ENCODE peak calls at places on chromosomes 11 and 22, in six cellular contexts. G is breast epithelium, P is suprapubic skin, B is upper lobe of left lung, L is GM23338, E is spleen. Y is an unnamed sample. For H3K4me1, the result is how much of the 10 kb centered on the place peaks cover.

GRCh38 chr22:31093956-31094622 is 13.0 kb downstream of the SMTN start:
- DNase-seq in B (no peak), P (no peak), L (no peak), G (no peak), E (no peak), Y (peak)

GRCh38 chr11:102390667-102391449 is 43.8 kb downstream of the BIRC2 start:
- DNase-seq in B (no peak), G (peak), E (peak), L (peak), P (peak), Y (peak)

GRCh38 chr11:8722156-8722555 is 39.6 kb downstream of the RPL27A start:
- DNase-seq in E (no peak), G (no peak), B (no peak), P (no peak), L (no peak), Y (peak)

GRCh38 chr11:1568451-1568911 is 3.6 kb downstream of the DUSP8 start:
- DNase-seq in E (peak), L (peak), B (peak), G (no peak), P (peak), Y (peak)

GRCh38 chr11:75298191-75298590 is 53.3 kb downstream of the ARRB1 start:
- DNase-seq in E (no peak), P (no peak), L (no peak), B (no peak), G (no peak), Y (no peak)

GRCh38 chr11:35675901-35676610 is 13.5 kb downstream of the TRIM44 start:
- DNase-seq in E (no peak), G (no peak), P (no peak), L (no peak), B (no peak), Y (no peak)

GRCh38 chr11:129652828-129653227 is 162.8 kb upstream of the TMEM45B start:
- DNase-seq in B (no peak), G (no peak), L (no peak), P (no peak), E (no peak), Y (no peak)

GRCh38 chr11:118607401-118608267 is at the start of gene PHLDB1:
- DNase-seq in E (peak), P (no peak), L (peak), G (no peak), B (peak), Y (peak)

GRCh38 chr11:9787981-9788521 is 124.2 kb downstream of the SWAP70 start:
- DNase-seq in B (no peak), E (no peak), P (no peak), L (no peak), G (no peak), Y (peak)

GRCh38 chr22:46328797-46329196 is 6.7 kb upstream of the TRMU start:
- DNase-seq in B (no peak), P (no peak), E (peak), G (no peak), L (no peak), Y (no peak)

GRCh38 chr22:26471522-26471921 is 12.1 kb downstream of the HPS4 start:
- DNase-seq in L (no peak), P (no peak), G (no peak), E (no peak), B (no peak), Y (no peak)

GRCh38 chr11:71305451-71306125 is 53.2 kb upstream of the SHANK2 start:
- DNase-seq in L (no peak), B (no peak), E (peak), P (peak), G (no peak), Y (peak)

GRCh38 chr11:1876361-1877063 is 15.2 kb downstream of the PRR33 start:
- DNase-seq in B (peak), E (peak), P (peak), L (peak), G (no peak), Y (peak)

GRCh38 chr22:38068641-38069371 is 11.6 kb downstream of the PICK1 start:
- DNase-seq in B (no peak), P (peak), G (no peak), E (no peak), L (no peak), Y (peak)

GRCh38 chr22:46121523-46122287 is 28.6 kb upstream of the PPARA start:
- DNase-seq in L (no peak), P (no peak), B (peak), G (no peak), E (no peak), Y (no peak)

GRCh38 chr11:34501500-34501899 is 12.1 kb downstream of the ELF5 start:
- DNase-seq in G (peak), P (no peak), L (no peak), B (no peak), E (no peak), Y (no peak)

GRCh38 chr11:108128772-108129171 is 7.4 kb downstream of the ACAT1 start:
- DNase-seq in G (no peak), B (no peak), P (no peak), L (no peak), E (no peak), Y (no peak)

GRCh38 chr11:41245704-41246398 is 213.6 kb downstream of the LRRC4C start:
- DNase-seq in E (no peak), P (no peak), L (peak), G (no peak), B (peak), Y (peak)

GRCh38 chr11:20337526-20338154 is 25.9 kb upstream of the HTATIP2 start:
- DNase-seq in B (no peak), G (no peak), P (no peak), L (peak), E (no peak), Y (no peak)

GRCh38 chr11:2512431-2513407 is 67.9 kb downstream of the KCNQ1 start:
- DNase-seq in E (peak), L (no peak), P (no peak), B (peak), G (peak), Y (no peak)

GRCh38 chr11:17021550-17021949 is 7.3 kb upstream of the PLEKHA7 start:
- DNase-seq in L (peak), B (no peak), P (no peak), E (no peak), G (no peak), Y (no peak)

GRCh38 chr11:61610905-61611304 is 30.0 kb upstream of the SYT7 start:
- DNase-seq in L (no peak), G (no peak), P (no peak), B (no peak), E (no peak), Y (no peak)

GRCh38 chr11:123235117-123235686 is 40.2 kb upstream of the CLMP start:
- DNase-seq in B (peak), G (no peak), P (peak), E (peak), L (peak), Y (peak)

GRCh38 chr11:18727499-18728236 is 1.7 kb upstream of the IGSF22 start:
- DNase-seq in P (no peak), L (peak), G (no peak), B (no peak), E (no peak), Y (no peak)

GRCh38 chr11:76770642-76771445 is 12.3 kb upstream of the TSKU start:
- DNase-seq in G (peak), L (no peak), P (no peak), E (peak), B (no peak), Y (peak)

GRCh38 chr11:46356911-46357482 is 9.7 kb downstream of the DGKZ start:
- DNase-seq in E (no peak), P (no peak), B (no peak), L (no peak), G (no peak), Y (no peak)

GRCh38 chr11:44456544-44457270 is 108.8 kb upstream of the CD82 start:
- DNase-seq in B (no peak), G (no peak), P (no peak), E (no peak), L (peak), Y (no peak)

GRCh38 chr11:133531971-133532651 is at the start of gene OPCML:
- DNase-seq in E (no peak), B (no peak), L (peak), P (no peak), G (no peak), Y (no peak)

GRCh38 chr11:10818594-10818993 is 9.9 kb upstream of the EIF4G2 start:
- DNase-seq in B (no peak), E (no peak), L (no peak), G (no peak), P (no peak), Y (no peak)

GRCh38 chr22:44049369-44050231 is 25.5 kb downstream of the PARVB start:
- DNase-seq in L (no peak), B (no peak), P (no peak), E (no peak), G (no peak), Y (no peak)

GRCh38 chr11:76318744-76319384 is 62.1 kb downstream of the THAP12 start:
- DNase-seq in G (peak), B (peak), E (peak), L (peak), P (peak), Y (peak)

GRCh38 chr11:131674051-131674755 is 303.8 kb downstream of the NTM start:
- DNase-seq in E (no peak), G (peak), P (no peak), B (peak), L (peak), Y (peak)

GRCh38 chr11:107259826-107260225 is 197.8 kb downstream of the CWF19L2 start:
- DNase-seq in P (no peak), E (no peak), B (no peak), L (no peak), G (no peak), Y (no peak)

GRCh38 chr11:61888043-61888442 is 3.3 kb downstream of the FADS3 start:
- DNase-seq in G (peak), L (no peak), E (no peak), B (no peak), P (no peak), Y (peak)

GRCh38 chr11:110463153-110463552 is 33.4 kb downstream of the FDX1 start:
- DNase-seq in L (peak), E (peak), G (no peak), B (peak), P (no peak), Y (no peak)

GRCh38 chr11:2746401-2747230 is 46.8 kb upstream of the KCNQ1OT1 start:
- DNase-seq in L (no peak), E (peak), B (peak), P (no peak), G (no peak), Y (peak)

GRCh38 chr22:28703436-28703835 is 23.8 kb upstream of the TTC28 start:
- DNase-seq in E (no peak), P (no peak), L (no peak), B (no peak), G (no peak), Y (no peak)

GRCh38 chr11:118290923-118291322 is 13.6 kb upstream of the CD3E start:
- DNase-seq in G (peak), E (no peak), B (no peak), P (no peak), L (peak), Y (no peak)

DNA sequence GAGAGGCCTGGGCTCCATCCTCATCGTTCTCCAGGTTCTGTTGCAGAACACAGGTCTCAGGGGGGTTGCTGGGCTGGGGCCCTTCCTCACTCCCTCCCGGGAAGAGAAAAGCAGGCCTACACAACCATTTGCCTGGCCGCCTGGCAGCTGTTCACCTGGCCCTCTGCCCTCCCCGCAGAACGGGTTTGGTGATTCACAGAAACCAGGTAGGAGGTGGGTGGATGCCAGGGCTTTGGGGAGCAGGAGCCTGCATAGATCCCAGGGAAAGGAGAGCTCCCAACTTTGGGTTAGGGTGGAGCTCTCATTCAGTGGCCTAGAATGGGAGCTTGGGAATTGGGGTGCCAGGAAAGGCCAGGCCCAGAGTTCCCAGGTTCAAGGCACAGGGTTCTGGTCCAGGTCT is 995 bp downstream of the TMEM134 start:
- DNase-seq in E (no peak), B (peak), P (no peak), L (no peak), G (peak), Y (no peak)
- TF ChIP-seq POLR2AphosphoS5 in E (no peak), B (no peak), P (peak), L (no peak), G (peak), Y (no peak)

GRCh38 chr22:39251762-39252460 is 7.1 kb upstream of the PDGFB start:
- DNase-seq in E (no peak), L (no peak), P (no peak), B (no peak), G (peak), Y (no peak)

GRCh38 chr22:39253427-39254070 is 8.8 kb upstream of the PDGFB start:
- DNase-seq in P (no peak), B (peak), G (peak), E (no peak), L (peak), Y (no peak)

GRCh38 chr22:39250838-39251237 is 6.1 kb upstream of the PDGFB start:
- DNase-seq in P (no peak), L (peak), B (no peak), G (no peak), E (no peak), Y (no peak)

GRCh38 chr22:39254122-39254521 is 9.3 kb upstream of the PDGFB start:
- DNase-seq in L (no peak), P (no peak), E (no peak), G (no peak), B (peak), Y (no peak)

DNA sequence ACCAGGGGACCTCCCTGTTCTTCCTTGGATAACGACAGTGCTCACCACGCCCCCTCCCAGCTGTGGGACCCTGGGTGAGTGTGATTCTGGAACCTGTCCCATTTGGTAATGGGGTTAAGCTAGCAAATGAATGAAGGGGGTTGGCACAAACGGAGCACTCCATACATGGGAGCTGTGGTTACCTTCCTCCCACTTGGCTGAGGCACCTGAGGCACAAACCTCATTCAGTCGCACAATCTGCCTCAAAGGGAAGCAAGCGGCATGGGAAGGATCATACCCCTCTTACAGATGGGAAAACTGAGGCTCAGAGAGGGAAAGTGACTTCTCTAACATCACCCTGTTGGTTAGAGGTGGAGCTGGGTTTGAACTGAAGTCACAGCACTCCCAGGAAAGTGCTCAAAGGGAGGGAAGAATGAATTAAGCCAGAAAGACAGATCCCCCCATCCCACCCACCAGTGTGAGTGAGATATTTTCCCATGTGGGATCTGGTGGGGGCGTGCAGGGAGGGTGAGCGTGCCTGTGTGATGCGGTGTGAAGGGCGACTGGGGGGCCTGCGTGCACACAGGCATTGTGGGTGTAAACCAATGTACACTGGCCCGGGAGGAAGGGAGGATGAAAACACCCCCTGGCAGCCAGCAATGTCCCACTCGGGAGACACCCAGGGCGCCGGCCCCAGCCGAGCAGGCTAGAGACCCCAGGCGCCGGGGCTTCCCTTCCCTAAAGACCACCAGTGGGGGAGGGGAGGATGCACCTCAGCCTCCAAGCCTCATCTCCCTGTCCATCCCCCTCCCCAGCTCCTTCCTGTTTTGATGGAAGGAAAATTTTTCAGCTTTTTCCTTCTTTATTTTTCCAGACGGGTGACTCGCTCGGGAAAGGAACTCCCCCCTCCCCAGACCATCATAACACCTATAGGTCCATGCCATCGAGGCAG is 7.9 kb upstream of the PDGFB start:
- DNase-seq in G (no peak), B (peak), P (no peak), E (no peak), L (peak), Y (no peak)
- H3K27ac ChIP-seq in G (peak), B (peak), P (no peak), E (no peak), L (no peak), Y (peak)

DNA sequence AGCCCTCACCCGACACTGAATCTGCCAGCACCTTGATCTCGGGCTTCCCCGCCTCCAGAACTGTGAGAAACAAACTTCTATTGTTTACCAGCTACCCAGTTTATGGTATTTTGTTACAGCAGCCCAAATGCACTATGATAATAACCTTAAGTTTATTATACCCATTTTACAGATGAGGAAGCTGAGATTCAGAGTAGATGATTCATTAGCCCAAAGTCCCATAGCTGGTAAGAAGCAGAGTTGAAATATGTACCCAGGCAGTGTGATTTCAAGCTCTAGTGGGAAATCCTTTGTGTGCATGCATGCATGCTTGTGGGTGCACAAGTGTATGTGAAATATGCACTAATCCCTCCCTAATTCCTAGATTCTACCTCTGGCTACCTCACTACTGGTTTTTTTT is 7.9 kb downstream of the GRIK4 start:
- DNase-seq in B (no peak), L (no peak), E (peak), P (no peak), G (no peak), Y (peak)
- H3K4me1 ChIP-seq in B (under half), L (under half), E (under half), P (under half), G (under half), Y (under half)

GRCh38 chr22:42937164-42937854 is 77.6 kb downstream of the PACSIN2 start:
- DNase-seq in E (peak), L (no peak), P (no peak), B (no peak), G (peak), Y (peak)
- TF ChIP-seq POLR2AphosphoS5 in E (peak), L (no peak), P (peak), B (peak), G (no peak), Y (no peak)

DNA sequence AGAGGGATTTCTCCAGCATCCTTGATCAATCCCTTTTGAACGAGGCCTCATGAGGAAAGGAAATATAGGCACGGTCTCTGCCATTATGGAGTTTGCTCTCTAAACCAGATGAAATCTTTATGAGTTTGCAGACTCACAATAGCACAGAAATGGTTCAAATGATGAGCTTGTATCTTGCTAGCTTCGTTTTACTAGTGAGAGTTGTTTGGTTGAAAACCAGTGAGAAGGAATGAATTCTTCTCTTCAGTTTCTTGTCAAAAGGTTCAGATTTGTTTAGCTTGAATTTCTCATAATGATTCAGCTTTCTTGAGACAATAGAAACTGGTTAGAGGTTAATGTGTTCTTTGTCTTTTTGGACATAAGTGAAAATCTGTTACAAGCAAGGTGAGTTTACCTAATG is 92.7 kb downstream of the ZBTB16 start:
- DNase-seq in G (no peak), E (no peak), L (no peak), P (no peak), B (no peak), Y (no peak)
- H3K27ac ChIP-seq in G (peak), E (no peak), L (no peak), P (peak), B (no peak), Y (peak)

DNA sequence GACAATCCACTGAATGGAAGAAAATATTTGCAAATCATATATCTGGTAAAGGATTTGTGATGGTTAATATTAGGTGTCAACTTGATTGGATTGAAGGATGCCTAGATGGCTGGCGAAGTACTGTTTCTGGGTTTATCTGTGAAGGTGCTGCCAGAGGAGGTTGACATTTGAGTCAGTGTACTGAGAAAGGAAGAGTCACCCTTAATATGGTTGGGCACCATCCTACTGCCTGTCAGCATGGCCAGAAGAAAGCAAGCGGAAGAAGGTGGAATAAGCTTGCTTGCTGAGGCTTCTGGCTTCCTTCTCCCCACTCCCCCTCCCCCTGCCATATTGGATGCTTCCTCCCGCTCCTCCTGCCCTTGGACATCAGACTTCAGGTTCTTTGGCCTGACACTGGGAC is 101.9 kb downstream of the GAB2 start:
- DNase-seq in B (no peak), E (no peak), G (no peak), P (no peak), L (no peak), Y (no peak)
- H3K4me1 ChIP-seq in B (half or more), E (under half), G (under half), P (half or more), L (under half), Y (under half)

GRCh38 chr11:72750556-72751292 is 1.5 kb downstream of the ARAP1 start:
- DNase-seq in B (no peak), P (no peak), E (peak), L (no peak), G (no peak), Y (no peak)

GRCh38 chr11:72751293-72752087 is 718 bp downstream of the ARAP1 start:
- DNase-seq in G (no peak), B (no peak), E (peak), L (peak), P (no peak), Y (no peak)

GRCh38 chr11:72754149-72754543 is 1.9 kb upstream of the ARAP1 start:
- DNase-seq in E (no peak), L (no peak), B (no peak), G (no peak), P (no peak), Y (no peak)

GRCh38 chr11:72753341-72754148 is 1.3 kb upstream of the ARAP1 start:
- DNase-seq in L (no peak), G (no peak), P (no peak), B (no peak), E (no peak), Y (no peak)

GRCh38 chr11:72752088-72752914 is at the start of gene ARAP1:
- DNase-seq in B (peak), E (peak), G (peak), L (peak), P (peak), Y (peak)
- TF ChIP-seq POLR2AphosphoS5 in B (peak), E (peak), G (no peak), L (peak), P (no peak), Y (peak)

Y was measured in sigmoid colon.